ENCODE peak calls at places on chromosomes 13 and 19, in eight cellular contexts. One of them, this sample, is unnamed.

GRCh38 chr19:4851551-4852290 is 15.7 kb downstream of the PLIN3 start:
- DNase-seq in GF-D8: no peak
- DNase-seq in NCI-H187 treated with DMSO at 0.1 percent for 48 hours: peak
- DNase-seq in stimulated activated CD8-positive, alpha-beta memory T cell treated with anti-CD3 and anti-CD28 coated beads, Interleukin-12 subunit alpha, Interleukin-12 subunit beta, amount 100 ng/mL, for 4 hours: peak
- DNase-seq in AG09319: no peak
- DNase-seq in left colon: peak
- DNase-seq in AG04449: no peak
- DNase-seq in GM06990: peak
- DNase-seq in this sample: peak

GRCh38 chr13:112545866-112546265 is 42.1 kb downstream of the TUBGCP3 start:
- DNase-seq in AG09319: peak
- DNase-seq in NCI-H187 treated with DMSO at 0.1 percent for 48 hours: no peak
- DNase-seq in stimulated activated CD8-positive, alpha-beta memory T cell treated with anti-CD3 and anti-CD28 coated beads, Interleukin-12 subunit alpha, Interleukin-12 subunit beta, amount 100 ng/mL, for 4 hours: no peak
- DNase-seq in GF-D8: no peak
- DNase-seq in left colon: no peak
- DNase-seq in AG04449: peak
- DNase-seq in GM06990: no peak
- DNase-seq in this sample: no peak

GRCh38 chr13:39586142-39586541 is 16.9 kb downstream of the LHFPL6 start:
- DNase-seq in GM06990: no peak
- DNase-seq in AG04449: no peak
- DNase-seq in left colon: no peak
- DNase-seq in stimulated activated CD8-positive, alpha-beta memory T cell treated with anti-CD3 and anti-CD28 coated beads, Interleukin-12 subunit alpha, Interleukin-12 subunit beta, amount 100 ng/mL, for 4 hours: no peak
- DNase-seq in NCI-H187 treated with DMSO at 0.1 percent for 48 hours: no peak
- DNase-seq in GF-D8: no peak
- DNase-seq in AG09319: no peak
- DNase-seq in this sample: no peak

GRCh38 chr19:35090160-35090794 is 25.3 kb upstream of the FXYD3 start:
- DNase-seq in GF-D8: no peak
- DNase-seq in left colon: peak
- DNase-seq in stimulated activated CD8-positive, alpha-beta memory T cell treated with anti-CD3 and anti-CD28 coated beads, Interleukin-12 subunit alpha, Interleukin-12 subunit beta, amount 100 ng/mL, for 4 hours: peak
- DNase-seq in NCI-H187 treated with DMSO at 0.1 percent for 48 hours: no peak
- DNase-seq in AG09319: no peak
- DNase-seq in GM06990: no peak
- DNase-seq in AG04449: no peak
- DNase-seq in this sample: peak

GRCh38 chr19:19022380-19022961 is 10.8 kb downstream of the SUGP2 start:
- DNase-seq in NCI-H187 treated with DMSO at 0.1 percent for 48 hours: no peak
- DNase-seq in GM06990: no peak
- DNase-seq in stimulated activated CD8-positive, alpha-beta memory T cell treated with anti-CD3 and anti-CD28 coated beads, Interleukin-12 subunit alpha, Interleukin-12 subunit beta, amount 100 ng/mL, for 4 hours: no peak
- DNase-seq in AG09319: no peak
- DNase-seq in AG04449: no peak
- DNase-seq in left colon: no peak
- DNase-seq in GF-D8: no peak
- DNase-seq in this sample: no peak

GRCh38 chr19:29393915-29394460 is 131.8 kb upstream of the VSTM2B start:
- DNase-seq in GM06990: no peak
- DNase-seq in NCI-H187 treated with DMSO at 0.1 percent for 48 hours: peak
- DNase-seq in GF-D8: no peak
- DNase-seq in left colon: no peak
- DNase-seq in AG09319: no peak
- DNase-seq in stimulated activated CD8-positive, alpha-beta memory T cell treated with anti-CD3 and anti-CD28 coated beads, Interleukin-12 subunit alpha, Interleukin-12 subunit beta, amount 100 ng/mL, for 4 hours: no peak
- DNase-seq in AG04449: no peak
- DNase-seq in this sample: no peak

GRCh38 chr13:79749985-79750551 is 269.1 kb downstream of the NDFIP2 start:
- DNase-seq in NCI-H187 treated with DMSO at 0.1 percent for 48 hours: no peak
- DNase-seq in stimulated activated CD8-positive, alpha-beta memory T cell treated with anti-CD3 and anti-CD28 coated beads, Interleukin-12 subunit alpha, Interleukin-12 subunit beta, amount 100 ng/mL, for 4 hours: no peak
- DNase-seq in GM06990: no peak
- DNase-seq in AG04449: peak
- DNase-seq in GF-D8: no peak
- DNase-seq in left colon: peak
- DNase-seq in AG09319: peak
- DNase-seq in this sample: no peak

GRCh38 chr19:8081569-8082550 is 29.3 kb downstream of the CCL25 start:
- DNase-seq in stimulated activated CD8-positive, alpha-beta memory T cell treated with anti-CD3 and anti-CD28 coated beads, Interleukin-12 subunit alpha, Interleukin-12 subunit beta, amount 100 ng/mL, for 4 hours: no peak
- DNase-seq in GM06990: no peak
- DNase-seq in AG04449: no peak
- DNase-seq in GF-D8: no peak
- DNase-seq in left colon: no peak
- DNase-seq in AG09319: no peak
- DNase-seq in NCI-H187 treated with DMSO at 0.1 percent for 48 hours: no peak
- DNase-seq in this sample: no peak

GRCh38 chr13:80742027-80742426 is 401.1 kb upstream of the SPRY2 start:
- DNase-seq in NCI-H187 treated with DMSO at 0.1 percent for 48 hours: no peak
- DNase-seq in GM06990: no peak
- DNase-seq in stimulated activated CD8-positive, alpha-beta memory T cell treated with anti-CD3 and anti-CD28 coated beads, Interleukin-12 subunit alpha, Interleukin-12 subunit beta, amount 100 ng/mL, for 4 hours: no peak
- DNase-seq in AG04449: no peak
- DNase-seq in AG09319: no peak
- DNase-seq in GF-D8: no peak
- DNase-seq in left colon: no peak
- DNase-seq in this sample: no peak

GRCh38 chr19:8451885-8452284 is 7.1 kb downstream of the HNRNPM start:
- DNase-seq in left colon: no peak
- DNase-seq in GF-D8: no peak
- DNase-seq in AG04449: no peak
- DNase-seq in NCI-H187 treated with DMSO at 0.1 percent for 48 hours: no peak
- DNase-seq in AG09319: no peak
- DNase-seq in GM06990: no peak
- DNase-seq in stimulated activated CD8-positive, alpha-beta memory T cell treated with anti-CD3 and anti-CD28 coated beads, Interleukin-12 subunit alpha, Interleukin-12 subunit beta, amount 100 ng/mL, for 4 hours: no peak
- DNase-seq in this sample: no peak

GRCh38 chr19:41456342-41456918 is 13.5 kb downstream of the ERICH4 start:
- DNase-seq in left colon: no peak
- DNase-seq in GM06990: no peak
- DNase-seq in AG04449: no peak
- DNase-seq in NCI-H187 treated with DMSO at 0.1 percent for 48 hours: no peak
- DNase-seq in stimulated activated CD8-positive, alpha-beta memory T cell treated with anti-CD3 and anti-CD28 coated beads, Interleukin-12 subunit alpha, Interleukin-12 subunit beta, amount 100 ng/mL, for 4 hours: no peak
- DNase-seq in AG09319: no peak
- DNase-seq in GF-D8: no peak
- DNase-seq in this sample: no peak

GRCh38 chr19:18377026-18377425 is 8.9 kb upstream of the GDF15 start:
- DNase-seq in left colon: no peak
- DNase-seq in GF-D8: no peak
- DNase-seq in stimulated activated CD8-positive, alpha-beta memory T cell treated with anti-CD3 and anti-CD28 coated beads, Interleukin-12 subunit alpha, Interleukin-12 subunit beta, amount 100 ng/mL, for 4 hours: no peak
- DNase-seq in AG09319: no peak
- DNase-seq in GM06990: no peak
- DNase-seq in NCI-H187 treated with DMSO at 0.1 percent for 48 hours: no peak
- DNase-seq in AG04449: no peak
- DNase-seq in this sample: no peak

GRCh38 chr13:26538363-26539317 is 18.8 kb upstream of the WASF3 start:
- DNase-seq in NCI-H187 treated with DMSO at 0.1 percent for 48 hours: no peak
- DNase-seq in AG09319: no peak
- DNase-seq in AG04449: no peak
- DNase-seq in left colon: no peak
- DNase-seq in GM06990: no peak
- DNase-seq in stimulated activated CD8-positive, alpha-beta memory T cell treated with anti-CD3 and anti-CD28 coated beads, Interleukin-12 subunit alpha, Interleukin-12 subunit beta, amount 100 ng/mL, for 4 hours: no peak
- DNase-seq in GF-D8: no peak
- DNase-seq in this sample: no peak

GRCh38 chr13:20704459-20705069 is 1.1 kb downstream of the IL17D start:
- DNase-seq in AG04449: no peak
- DNase-seq in stimulated activated CD8-positive, alpha-beta memory T cell treated with anti-CD3 and anti-CD28 coated beads, Interleukin-12 subunit alpha, Interleukin-12 subunit beta, amount 100 ng/mL, for 4 hours: no peak
- DNase-seq in GM06990: peak
- DNase-seq in GF-D8: no peak
- DNase-seq in AG09319: no peak
- DNase-seq in left colon: no peak
- DNase-seq in NCI-H187 treated with DMSO at 0.1 percent for 48 hours: no peak
- DNase-seq in this sample: no peak

GRCh38 chr19:1690570-1691307 is 38.3 kb upstream of the TCF3 start:
- DNase-seq in left colon: peak
- DNase-seq in AG04449: no peak
- DNase-seq in NCI-H187 treated with DMSO at 0.1 percent for 48 hours: no peak
- DNase-seq in stimulated activated CD8-positive, alpha-beta memory T cell treated with anti-CD3 and anti-CD28 coated beads, Interleukin-12 subunit alpha, Interleukin-12 subunit beta, amount 100 ng/mL, for 4 hours: peak
- DNase-seq in GF-D8: no peak
- DNase-seq in AG09319: no peak
- DNase-seq in GM06990: peak
- DNase-seq in this sample: peak

GRCh38 chr13:93249259-93249917 is 22.8 kb downstream of the GPC6 start:
- DNase-seq in AG04449: no peak
- DNase-seq in GF-D8: no peak
- DNase-seq in GM06990: no peak
- DNase-seq in NCI-H187 treated with DMSO at 0.1 percent for 48 hours: no peak
- DNase-seq in left colon: no peak
- DNase-seq in stimulated activated CD8-positive, alpha-beta memory T cell treated with anti-CD3 and anti-CD28 coated beads, Interleukin-12 subunit alpha, Interleukin-12 subunit beta, amount 100 ng/mL, for 4 hours: no peak
- DNase-seq in AG09319: no peak
- DNase-seq in this sample: no peak

This sample was measured in GM13977.